ENCODE peak calls at places on chromosome 15, in four cellular contexts. D is astrocyte; N is CD8-positive, alpha-beta T cell; W is Peyer's patch. I is an unnamed sample.

GRCh38 chr15:31251165-31251564 is 75.5 kb upstream of the KLF13 start:
- DNase-seq in W (peak), N (no peak), D (no peak), I (no peak)

GRCh38 chr15:25830844-25831443 is 32.2 kb downstream of the ATP10A start:
- DNase-seq in N (no peak), W (no peak), D (peak), I (no peak)

GRCh38 chr15:78093242-78094020 is 1.1 kb downstream of the SH2D7 start:
- DNase-seq in W (peak), N (no peak), D (peak), I (no peak)

GRCh38 chr15:53197426-53197839 is 407.3 kb upstream of the ONECUT1 start:
- DNase-seq in W (peak), D (peak), N (no peak), I (peak)

GRCh38 chr15:45187894-45188830 is at the start of gene SHF:
- DNase-seq in D (peak), N (peak), W (peak), I (peak)

GRCh38 chr15:66459818-66460615 is 37.5 kb downstream of the SNAPC5 start:
- DNase-seq in D (peak), N (no peak), W (no peak), I (no peak)

GRCh38 chr15:66600240-66600627 is 34.4 kb upstream of the LCTL start:
- DNase-seq in W (no peak), D (no peak), N (no peak), I (no peak)

GRCh38 chr15:70502576-70502975 is 260.8 kb downstream of the UACA start:
- DNase-seq in W (no peak), D (no peak), N (no peak), I (no peak)

GRCh38 chr15:62957130-62957529 is 85.4 kb upstream of the TPM1 start:
- DNase-seq in D (no peak), W (no peak), N (no peak), I (no peak)

GRCh38 chr15:38231430-38231829 is 21.2 kb upstream of the SPRED1 start:
- DNase-seq in W (no peak), D (no peak), N (no peak), I (no peak)

GRCh38 chr15:77162872-77163633 is 92.1 kb upstream of the TSPAN3 start:
- DNase-seq in W (no peak), N (no peak), D (no peak), I (no peak)

GRCh38 chr15:52392008-52392687 is 96.5 kb upstream of the MYO5C start:
- DNase-seq in D (no peak), W (no peak), N (no peak), I (no peak)

GRCh38 chr15:42137461-42138261 is 18.8 kb downstream of the PLA2G4F start:
- DNase-seq in W (no peak), D (peak), N (peak), I (no peak)

GRCh38 chr15:67148196-67148701 is 82.8 kb downstream of the SMAD3 start:
- DNase-seq in N (no peak), D (peak), W (no peak), I (no peak)

GRCh38 chr15:56215769-56216168 is 27.9 kb downstream of the RFX7 start:
- DNase-seq in N (no peak), W (no peak), D (peak), I (no peak)

GRCh38 chr15:90402230-90402629 is 14.2 kb downstream of the IQGAP1 start:
- DNase-seq in W (no peak), D (peak), N (no peak), I (no peak)

GRCh38 chr15:85324202-85324601 is 56.2 kb upstream of the AKAP13 start:
- DNase-seq in W (no peak), D (no peak), N (no peak), I (no peak)

GRCh38 chr15:99578809-99579208 is 13.0 kb downstream of the MEF2A start:
- DNase-seq in W (no peak), N (no peak), D (peak), I (no peak)

GRCh38 chr15:32674681-32675080 is 33.2 kb downstream of the SCG5 start:
- DNase-seq in N (no peak), W (no peak), D (no peak), I (no peak)
- TF ChIP-seq CTCF in N (no peak), W (no peak), D (no peak), I (no peak)

DNA sequence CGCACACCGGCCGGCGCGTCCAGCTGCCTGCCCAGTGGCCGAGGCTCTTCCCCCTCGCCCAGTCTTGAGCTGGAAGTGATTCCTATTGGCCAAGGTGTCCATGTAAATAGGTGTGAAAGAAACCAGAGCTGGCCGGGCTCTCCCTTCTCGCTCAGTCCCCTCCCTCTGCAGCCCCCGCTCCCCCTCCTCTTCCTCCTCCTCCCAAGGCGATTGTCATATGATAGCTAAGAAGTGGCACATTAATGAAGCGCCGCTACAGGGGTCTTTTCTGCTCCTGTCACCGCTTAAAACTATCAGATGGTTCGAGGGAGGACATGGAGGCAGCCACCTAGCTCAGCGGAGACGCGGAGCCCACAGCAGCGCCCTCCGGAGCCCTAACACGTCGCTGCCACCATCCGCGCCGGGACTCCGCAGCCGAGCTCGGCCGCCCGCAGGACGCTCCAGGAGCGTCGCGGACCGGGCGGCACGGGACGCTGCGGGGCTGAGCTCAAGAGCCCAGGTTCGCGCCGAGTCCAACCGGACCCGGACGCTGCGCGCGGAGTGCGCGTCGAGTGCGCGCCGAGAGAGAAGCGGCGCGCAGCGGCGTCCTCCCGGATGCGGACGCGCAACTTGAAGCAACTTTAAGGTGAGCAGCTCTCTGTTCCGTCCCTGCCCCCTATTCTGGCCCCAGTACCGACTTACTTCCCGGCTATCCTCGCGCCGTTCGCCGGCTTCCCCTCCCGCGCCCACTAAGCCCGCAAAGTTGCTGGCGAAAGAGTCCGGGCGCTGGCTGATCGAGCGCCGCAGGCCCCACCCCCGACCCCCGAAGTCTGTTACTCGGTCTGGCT is at the start of gene FOXB1:
- DNase-seq in W (no peak), N (peak), D (no peak), I (no peak)
- TF ChIP-seq CTCF in W (no peak), N (no peak), D (no peak), I (no peak)

GRCh38 chr15:88841201-88841600 is 38.0 kb downstream of the ACAN start:
- DNase-seq in N (no peak), W (no peak), D (no peak), I (no peak)

GRCh38 chr15:88835646-88836045 is 32.4 kb downstream of the ACAN start:
- DNase-seq in N (no peak), D (peak), W (no peak), I (no peak)

GRCh38 chr15:88839961-88840360 is 36.7 kb downstream of the ACAN start:
- DNase-seq in N (no peak), D (no peak), W (no peak), I (no peak)

GRCh38 chr15:88839146-88839545 is 35.9 kb downstream of the ACAN start:
- DNase-seq in N (no peak), D (no peak), W (no peak), I (no peak)

DNA sequence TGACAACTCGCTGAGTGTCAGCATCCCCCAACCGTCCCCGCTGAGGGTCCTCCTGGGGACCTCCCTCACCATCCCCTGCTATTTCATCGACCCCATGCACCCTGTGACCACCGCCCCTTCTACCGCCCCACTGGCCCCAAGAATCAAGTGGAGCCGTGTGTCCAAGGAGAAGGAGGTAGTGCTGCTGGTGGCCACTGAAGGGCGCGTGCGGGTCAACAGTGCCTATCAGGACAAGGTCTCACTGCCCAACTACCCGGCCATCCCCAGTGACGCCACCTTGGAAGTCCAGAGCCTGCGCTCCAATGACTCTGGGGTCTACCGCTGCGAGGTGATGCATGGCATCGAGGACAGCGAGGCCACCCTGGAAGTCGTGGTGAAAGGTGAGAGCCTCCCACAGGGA is 35.4 kb downstream of the ACAN start:
- DNase-seq in D (no peak), N (no peak), W (no peak), I (no peak)
- TF ChIP-seq CTCF in D (no peak), N (no peak), W (no peak), I (no peak)

GRCh38 chr15:82809308-82810060 is at the start of gene WHAMM:
- DNase-seq in N (peak), D (peak), W (peak), I (peak)
- TF ChIP-seq CTCF in N (no peak), D (no peak), W (no peak), I (peak)

GRCh38 chr15:64841258-64842098 is at the start of gene PLEKHO2:
- DNase-seq in D (peak), N (peak), W (peak), I (peak)
- TF ChIP-seq CTCF in D (no peak), N (peak), W (no peak), I (no peak)

DNA sequence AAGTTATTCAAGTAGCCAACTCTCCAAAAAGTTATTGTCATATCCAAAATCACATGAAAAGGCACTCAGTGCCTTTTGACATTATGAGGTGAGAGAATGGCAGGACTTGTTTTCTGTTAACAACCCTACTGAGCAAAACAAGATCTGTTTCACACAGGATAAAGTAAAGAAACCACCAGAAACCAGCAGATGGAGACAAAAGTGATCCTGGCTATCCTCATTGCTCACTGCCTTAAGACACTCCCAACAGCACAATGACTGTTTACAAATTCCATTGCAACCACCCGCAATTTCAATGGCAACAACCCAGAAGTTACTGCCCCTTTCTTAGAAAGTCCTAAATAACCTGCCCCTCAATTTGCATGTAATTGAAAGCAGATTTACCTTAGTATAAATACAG is 352.6 kb upstream of the NDN start:
- DNase-seq in W (no peak), D (no peak), N (no peak), I (no peak)
- TF ChIP-seq CTCF in W (no peak), D (peak), N (no peak), I (no peak)

DNA sequence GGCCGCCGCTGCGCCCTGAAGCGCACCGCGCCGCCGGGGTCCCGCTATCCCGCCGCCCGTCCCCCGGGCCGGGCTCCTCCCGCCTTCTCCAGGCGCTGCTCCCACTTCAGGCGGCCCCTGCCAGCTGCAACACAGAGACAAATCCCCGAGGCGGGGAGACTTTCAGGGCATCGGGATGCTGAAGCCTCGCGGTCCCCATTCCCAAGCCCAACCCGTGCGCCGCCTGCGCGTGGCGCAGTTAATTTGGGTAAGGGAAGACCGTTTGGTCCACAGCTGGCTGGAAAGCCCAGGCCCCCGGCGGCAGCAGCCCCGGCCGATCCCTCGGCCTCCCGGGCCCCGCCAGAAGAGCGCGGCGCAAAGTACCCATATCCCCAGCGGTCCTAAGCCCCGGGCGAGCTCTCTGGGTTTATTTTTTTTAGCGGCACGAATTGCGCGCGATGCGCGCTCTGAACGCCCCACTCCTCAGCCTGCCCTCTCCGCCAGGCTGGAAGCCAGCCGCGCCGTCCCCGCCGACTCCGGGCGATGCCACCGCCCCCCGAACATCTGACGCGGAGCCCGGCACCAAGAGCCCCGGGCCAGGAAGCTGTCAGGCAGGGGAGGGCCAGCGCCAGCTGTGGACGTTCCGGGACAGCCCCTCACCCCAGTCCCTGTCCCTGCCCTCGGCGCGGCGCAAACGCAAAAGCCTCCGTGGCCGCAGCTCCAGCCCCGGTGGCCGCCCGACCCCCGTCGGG is 517 bp downstream of the FBN1 start:
- DNase-seq in W (peak), N (no peak), D (peak), I (peak)
- TF ChIP-seq CTCF in W (no peak), N (no peak), D (no peak), I (no peak)

GRCh38 chr15:73560501-73561117 is 72.6 kb downstream of the NPTN start:
- DNase-seq in W (no peak), N (no peak), D (peak), I (no peak)
- TF ChIP-seq CTCF in W (no peak), N (peak), D (peak), I (peak)

DNA sequence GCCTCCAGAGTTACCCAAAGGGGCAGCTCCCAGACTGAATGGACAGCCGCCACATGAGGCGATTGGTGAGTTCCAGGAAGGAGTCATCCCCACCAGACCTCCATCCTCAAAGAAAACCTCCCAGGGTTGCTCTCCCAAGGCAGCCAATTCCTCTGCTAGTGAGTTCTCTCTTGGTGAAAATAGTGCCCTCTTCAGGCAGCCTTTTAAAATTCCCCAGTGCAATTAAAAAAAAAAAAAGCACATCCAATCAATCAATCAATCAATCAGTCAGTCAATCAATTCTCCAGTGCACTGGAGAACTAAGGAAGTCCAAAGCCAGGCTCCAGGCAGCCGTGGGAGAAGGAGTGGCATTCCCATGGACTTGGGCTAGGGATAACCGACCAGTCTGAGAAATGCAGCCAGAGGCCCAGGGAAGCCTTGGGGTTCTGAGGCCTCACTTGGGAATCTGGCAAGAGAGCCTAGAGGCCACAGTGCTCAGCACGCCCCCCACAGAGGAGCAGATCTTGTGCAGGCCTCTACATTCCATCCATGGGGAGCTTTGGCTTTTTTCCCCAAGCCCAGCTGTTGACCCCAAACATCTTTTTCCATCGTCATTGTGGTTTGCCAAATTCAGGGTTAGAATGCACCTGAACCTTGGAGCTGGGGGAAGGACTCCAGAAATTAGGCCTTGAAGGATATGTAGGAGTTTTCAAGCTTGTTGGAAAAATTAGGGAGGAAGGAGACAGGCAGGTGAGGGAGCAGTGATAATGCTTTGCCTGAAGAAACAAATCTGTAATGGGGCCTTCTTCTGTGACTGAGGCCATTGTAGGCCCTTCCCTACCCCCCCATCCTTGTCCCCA is 4.8 kb downstream of the PAQR5 start:
- DNase-seq in N (no peak), D (no peak), W (no peak), I (no peak)
- TF ChIP-seq CTCF in N (no peak), D (peak), W (no peak), I (peak)

DNA sequence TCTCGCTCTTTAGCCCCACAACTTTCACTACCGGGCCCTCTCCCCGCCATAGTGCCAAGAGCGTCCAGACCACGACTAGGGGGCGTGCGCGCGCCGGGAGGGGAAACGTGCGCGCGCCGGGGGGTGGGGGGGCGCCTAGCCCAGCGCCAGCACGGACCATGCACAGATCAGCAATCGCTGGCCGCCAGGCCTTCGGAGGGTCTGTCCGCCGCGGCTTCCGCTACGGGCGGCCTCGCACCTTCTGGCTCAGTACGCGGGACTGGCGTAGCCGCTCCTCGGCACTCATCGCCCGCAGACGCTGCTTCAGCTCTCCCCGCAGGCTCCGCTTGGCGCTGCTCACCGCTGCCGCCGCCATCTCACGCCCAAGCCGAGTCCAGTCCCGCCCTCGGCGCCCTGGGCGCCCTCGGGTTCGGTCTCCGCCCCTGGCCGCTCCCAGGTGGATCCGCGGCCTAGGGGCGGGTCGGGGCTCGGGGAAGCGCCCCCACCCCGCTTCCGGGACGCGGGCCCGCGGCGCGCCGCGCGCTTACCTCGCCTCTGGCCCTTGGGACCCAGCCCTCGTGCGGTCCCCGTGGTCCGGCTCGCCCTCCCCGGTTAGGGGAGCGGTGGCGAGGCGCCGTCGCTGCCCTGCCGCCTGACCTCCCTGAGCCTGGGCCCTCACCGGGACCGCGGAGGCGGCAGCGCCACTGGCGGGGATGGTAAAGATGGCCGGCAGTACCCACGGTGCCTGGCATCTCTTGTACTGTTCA is at the start of gene MTHFS:
- DNase-seq in W (peak), N (peak), D (peak), I (no peak)
- TF ChIP-seq CTCF in W (peak), N (peak), D (no peak), I (peak)

I was measured in D721Med.